ENCODE peak calls at places on chromosomes 16 and 17, in seven cellular contexts. W is activated naive CD4-positive, alpha-beta T cell treated with anti-CD3 and anti-CD28 coated beads, Interleukin-2, amount 50 U/mL, for 16 hours; U is activated T-cell treated with anti-CD3 and anti-CD28 coated beads, Interleukin-2, amount 50 U/mL, for 4 hours; M is T1000; A is D721Med; K is RCC 7860; O is stimulated activated naive CD4-positive, alpha-beta T cell. G is an unnamed sample.

GRCh38 chr16:72474511-72475123 is 302.7 kb upstream of the PMFBP1 start:
- DNase-seq in W (no peak), U (no peak), M (no peak), A (no peak), K (peak), O (no peak), G (no peak)

GRCh38 chr16:12426122-12426521 is 377.6 kb downstream of the CPPED1 start:
- DNase-seq in W (no peak), U (no peak), M (no peak), A (peak), K (peak), O (no peak), G (peak)

GRCh38 chr17:6077746-6078145 is 7.6 kb downstream of the WSCD1 start:
- DNase-seq in W (no peak), U (no peak), M (no peak), A (no peak), K (no peak), O (no peak), G (no peak)

GRCh38 chr16:85673529-85674417 is 15.0 kb downstream of the GINS2 start:
- DNase-seq in W (no peak), U (no peak), M (no peak), A (no peak), K (no peak), O (no peak), G (no peak)

GRCh38 chr16:56558024-56558747 is 6.7 kb upstream of the MT4 start:
- DNase-seq in W (no peak), U (no peak), M (peak), A (no peak), K (peak), O (no peak), G (no peak)

GRCh38 chr16:58009856-58010416 is 8.7 kb downstream of the USB1 start:
- DNase-seq in W (no peak), U (no peak), M (no peak), A (no peak), K (no peak), O (no peak), G (no peak)

GRCh38 chr17:63545302-63545928 is 4.9 kb upstream of the DCAF7 start:
- DNase-seq in W (no peak), U (no peak), M (no peak), A (no peak), K (no peak), O (no peak), G (no peak)

GRCh38 chr16:66473654-66474519 is 46.8 kb downstream of the BEAN1 start:
- DNase-seq in W (no peak), U (no peak), M (no peak), A (no peak), K (no peak), O (no peak), G (no peak)

GRCh38 chr16:26772503-26772902 is 294.2 kb upstream of the C16orf82 start:
- DNase-seq in W (no peak), U (no peak), M (no peak), A (no peak), K (no peak), O (no peak), G (no peak)

GRCh38 chr17:77316191-77316641 is 175.4 kb downstream of the SEC14L1 start:
- DNase-seq in W (no peak), U (no peak), M (peak), A (no peak), K (peak), O (no peak), G (no peak)

GRCh38 chr17:58351710-58352017 is 337 bp downstream of the SUPT4H1 start:
- DNase-seq in W (no peak), U (no peak), M (no peak), A (no peak), K (no peak), O (no peak), G (no peak)

GRCh38 chr16:19698480-19699465 is 19.3 kb downstream of the KNOP1 start:
- DNase-seq in W (no peak), U (no peak), M (no peak), A (no peak), K (peak), O (no peak), G (no peak)

GRCh38 chr17:64130559-64131001 is 636 bp upstream of the ERN1 start:
- DNase-seq in W (peak), U (peak), M (peak), A (no peak), K (no peak), O (peak), G (no peak)

GRCh38 chr17:80264048-80264792 is 3.6 kb downstream of the RNF213 start:
- DNase-seq in W (peak), U (peak), M (no peak), A (no peak), K (no peak), O (peak), G (no peak)

GRCh38 chr17:46097497-46097896 is 95.7 kb downstream of the KANSL1 start:
- DNase-seq in W (no peak), U (no peak), M (no peak), A (no peak), K (no peak), O (no peak), G (no peak)

GRCh38 chr17:17528696-17529652 is 32.8 kb upstream of the RASD1 start:
- DNase-seq in W (no peak), U (no peak), M (no peak), A (no peak), K (no peak), O (no peak), G (no peak)

GRCh38 chr17:28331891-28332420 is 3.3 kb downstream of the IFT20 start:
- DNase-seq in W (no peak), U (no peak), M (no peak), A (no peak), K (no peak), O (no peak), G (no peak)

GRCh38 chr17:35930211-35931065 is at the start of gene RDM1:
- DNase-seq in W (peak), U (peak), M (no peak), A (no peak), K (peak), O (peak), G (peak)

GRCh38 chr16:55377840-55378239 is 53.8 kb downstream of the IRX6 start:
- DNase-seq in W (no peak), U (no peak), M (no peak), A (no peak), K (no peak), O (no peak), G (no peak)

GRCh38 chr17:38572665-38573365 is 32.9 kb downstream of the SRCIN1 start:
- DNase-seq in W (no peak), U (no peak), M (no peak), A (peak), K (no peak), O (no peak), G (peak)

G was measured in K562.